ENCODE peak calls at places on chromosome 1, in six cellular contexts. One of them, this sample, is unnamed.

GRCh38 chr1:39969531-39970270 is 14.8 kb downstream of the MFSD2A start:
- ATAC-seq in HepG2: no peak
- ATAC-seq in K562: no peak
- ATAC-seq in upper lobe of left lung: peak; percentile 67
- ATAC-seq in GM12878: no peak
- ATAC-seq in A549: no peak
- ATAC-seq in this sample: no peak

GRCh38 chr1:174018565-174018964 is 3.6 kb downstream of the RC3H1 start:
- ATAC-seq in K562: no peak
- ATAC-seq in upper lobe of left lung: no peak
- ATAC-seq in A549: no peak
- ATAC-seq in GM12878: no peak
- ATAC-seq in HepG2: no peak
- ATAC-seq in this sample: no peak

GRCh38 chr1:23951646-23952095 is 8.0 kb upstream of the PNRC2 start:
- ATAC-seq in GM12878: no peak
- ATAC-seq in upper lobe of left lung: no peak
- ATAC-seq in K562: no peak
- ATAC-seq in A549: peak; percentile 97
- ATAC-seq in HepG2: peak; percentile 77
- ATAC-seq in this sample: peak; percentile 52

GRCh38 chr1:35319988-35320713 is 51.6 kb downstream of the ZMYM4 start:
- ATAC-seq in upper lobe of left lung: no peak
- ATAC-seq in K562: peak; percentile 62
- ATAC-seq in A549: no peak
- ATAC-seq in GM12878: no peak
- ATAC-seq in HepG2: no peak
- ATAC-seq in this sample: no peak

GRCh38 chr1:24952413-24952841 is 22.4 kb upstream of the RUNX3 start:
- ATAC-seq in HepG2: no peak
- ATAC-seq in upper lobe of left lung: no peak
- ATAC-seq in K562: peak; percentile 68
- ATAC-seq in A549: no peak
- ATAC-seq in GM12878: peak; percentile 6
- ATAC-seq in this sample: no peak

GRCh38 chr1:68624233-68624632 is 127.4 kb upstream of the DEPDC1 start:
- ATAC-seq in A549: peak; percentile 85
- ATAC-seq in GM12878: no peak
- ATAC-seq in K562: no peak
- ATAC-seq in upper lobe of left lung: no peak
- ATAC-seq in HepG2: no peak
- ATAC-seq in this sample: no peak

GRCh38 chr1:166327886-166328285 is 161.1 kb upstream of the FAM78B start:
- ATAC-seq in K562: no peak
- ATAC-seq in GM12878: no peak
- ATAC-seq in A549: no peak
- ATAC-seq in upper lobe of left lung: no peak
- ATAC-seq in HepG2: no peak
- ATAC-seq in this sample: no peak

GRCh38 chr1:157994081-157994581 is 686 bp downstream of the KIRREL1 start:
- ATAC-seq in A549: peak; percentile 15
- ATAC-seq in K562: no peak
- ATAC-seq in GM12878: no peak
- ATAC-seq in upper lobe of left lung: no peak
- ATAC-seq in HepG2: no peak
- ATAC-seq in this sample: no peak

GRCh38 chr1:222314839-222315238 is 233.1 kb downstream of the HHIPL2 start:
- ATAC-seq in upper lobe of left lung: no peak
- ATAC-seq in HepG2: no peak
- ATAC-seq in K562: no peak
- ATAC-seq in GM12878: no peak
- ATAC-seq in A549: no peak
- ATAC-seq in this sample: no peak

GRCh38 chr1:229171934-229172333 is 99.0 kb upstream of the RAB4A start:
- ATAC-seq in GM12878: no peak
- ATAC-seq in A549: no peak
- ATAC-seq in HepG2: no peak
- ATAC-seq in upper lobe of left lung: no peak
- ATAC-seq in K562: no peak
- ATAC-seq in this sample: no peak

GRCh38 chr1:68454534-68454933 is 4.8 kb upstream of the RPE65 start:
- ATAC-seq in GM12878: peak; percentile 62
- ATAC-seq in K562: peak; percentile 69
- ATAC-seq in upper lobe of left lung: no peak
- ATAC-seq in HepG2: peak; percentile 89
- ATAC-seq in A549: no peak
- ATAC-seq in this sample: no peak

GRCh38 chr1:226047495-226047894 is 15.0 kb upstream of the H3-3A start:
- ATAC-seq in HepG2: no peak
- ATAC-seq in GM12878: no peak
- ATAC-seq in A549: no peak
- ATAC-seq in upper lobe of left lung: no peak
- ATAC-seq in K562: peak; percentile 43
- ATAC-seq in this sample: no peak

GRCh38 chr1:213689260-213689659 is 298.5 kb upstream of the PROX1 start:
- ATAC-seq in upper lobe of left lung: peak; percentile 20
- ATAC-seq in GM12878: no peak
- ATAC-seq in HepG2: no peak
- ATAC-seq in A549: no peak
- ATAC-seq in K562: no peak
- ATAC-seq in this sample: no peak

DNA sequence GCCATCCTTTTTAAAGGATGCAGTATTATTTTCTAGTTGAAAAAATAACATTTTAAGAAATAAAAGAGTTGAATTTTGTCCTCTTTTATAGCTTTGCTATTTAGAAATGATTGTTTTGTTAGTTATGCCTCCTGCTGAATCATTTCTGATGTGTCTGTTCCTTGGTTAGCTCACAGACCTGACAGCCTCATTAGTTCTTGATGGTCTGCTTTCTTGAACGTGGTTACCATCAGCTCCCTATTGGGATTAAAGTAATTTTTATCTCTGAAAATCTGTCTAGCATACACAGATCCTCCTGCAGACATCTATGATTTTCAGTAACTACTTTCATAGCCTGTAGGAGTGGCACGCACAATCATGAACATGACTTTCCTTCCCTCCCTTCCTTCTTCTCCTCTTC is 447.6 kb upstream of the B3GALT2 start:
- ATAC-seq in upper lobe of left lung: no peak
- ATAC-seq in GM12878: no peak
- ATAC-seq in A549: no peak
- ATAC-seq in K562: no peak
- ATAC-seq in HepG2: no peak
- ATAC-seq in this sample: no peak
- TF ChIP-seq EP300 in upper lobe of left lung: no peak
- TF ChIP-seq EP300 in GM12878: no peak
- TF ChIP-seq EP300 in A549: no peak
- TF ChIP-seq EP300 in K562: no peak
- TF ChIP-seq EP300 in HepG2: no peak
- TF ChIP-seq EP300 in this sample: no peak

DNA sequence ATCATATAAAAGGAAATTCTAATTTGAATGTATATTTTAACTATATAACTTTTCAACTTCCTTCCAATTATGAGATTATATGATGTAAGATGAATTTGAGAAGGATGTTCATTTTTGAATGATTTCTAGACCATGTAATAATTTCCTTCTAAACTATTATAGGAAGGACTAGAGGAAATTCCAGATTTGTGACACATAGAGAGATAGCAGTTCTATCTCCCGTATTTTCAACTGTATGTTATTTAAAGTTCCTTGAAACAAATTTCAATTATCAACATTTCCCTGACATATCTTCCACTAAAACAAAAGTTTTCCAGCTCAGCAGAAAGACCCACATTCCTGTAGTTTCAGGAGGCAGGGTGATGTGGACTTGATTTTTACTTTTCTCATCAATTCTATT is 396.7 kb upstream of the C1orf87 start:
- ATAC-seq in A549: no peak
- ATAC-seq in upper lobe of left lung: no peak
- ATAC-seq in HepG2: no peak
- ATAC-seq in K562: no peak
- ATAC-seq in GM12878: no peak
- ATAC-seq in this sample: no peak
- H3K4me3 ChIP-seq in A549: no peak overlapping the region
- H3K4me3 ChIP-seq in upper lobe of left lung: no peak overlapping the region
- H3K4me3 ChIP-seq in HepG2: no peak overlapping the region
- H3K4me3 ChIP-seq in K562: no peak overlapping the region
- H3K4me3 ChIP-seq in GM12878: no peak overlapping the region
- H3K4me3 ChIP-seq in this sample: no peak overlapping the region

GRCh38 chr1:177975588-177976495 is 6.0 kb upstream of the SEC16B start:
- ATAC-seq in upper lobe of left lung: no peak
- ATAC-seq in GM12878: no peak
- ATAC-seq in A549: peak; percentile 57
- ATAC-seq in HepG2: no peak
- ATAC-seq in K562: no peak
- ATAC-seq in this sample: no peak
- TF ChIP-seq EP300 in upper lobe of left lung: no peak
- TF ChIP-seq EP300 in GM12878: no peak
- TF ChIP-seq EP300 in A549: no peak
- TF ChIP-seq EP300 in HepG2: no peak
- TF ChIP-seq EP300 in K562: no peak
- TF ChIP-seq EP300 in this sample: no peak

DNA sequence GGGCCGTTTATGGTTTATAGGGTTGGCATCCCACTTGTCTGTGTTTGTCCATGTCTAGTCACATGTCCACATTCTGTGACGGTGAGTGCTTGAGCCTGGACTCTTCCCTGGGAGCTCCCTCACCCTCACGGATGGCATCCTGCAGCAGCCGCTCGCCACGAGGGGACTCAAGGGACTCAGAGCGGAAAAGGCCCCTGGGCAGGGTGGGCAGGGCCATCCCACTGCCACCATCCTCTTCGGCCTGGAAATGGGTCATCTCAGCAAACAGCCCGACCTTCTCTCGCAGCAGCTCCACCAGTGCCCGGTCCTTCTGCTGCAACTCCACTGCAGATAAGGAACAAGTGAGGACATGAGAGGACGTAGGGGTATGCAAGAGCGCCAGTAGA is 11.1 kb downstream of the RXFP4 start:
- ATAC-seq in upper lobe of left lung: no peak
- ATAC-seq in GM12878: no peak
- ATAC-seq in A549: no peak
- ATAC-seq in HepG2: no peak
- ATAC-seq in K562: no peak
- ATAC-seq in this sample: no peak
- H3K4me3 ChIP-seq in upper lobe of left lung: no peak overlapping the region
- H3K4me3 ChIP-seq in GM12878: no peak overlapping the region
- H3K4me3 ChIP-seq in A549: no peak overlapping the region
- H3K4me3 ChIP-seq in HepG2: no peak overlapping the region
- H3K4me3 ChIP-seq in K562: no peak overlapping the region
- H3K4me3 ChIP-seq in this sample: no peak overlapping the region

GRCh38 chr1:66176828-66177227 is 357.1 kb upstream of the SGIP1 start:
- ATAC-seq in GM12878: no peak
- ATAC-seq in K562: no peak
- ATAC-seq in upper lobe of left lung: no peak
- ATAC-seq in A549: peak; percentile 86
- ATAC-seq in HepG2: no peak
- ATAC-seq in this sample: no peak

GRCh38 chr1:66183386-66183785 is 350.6 kb upstream of the SGIP1 start:
- ATAC-seq in HepG2: no peak
- ATAC-seq in GM12878: no peak
- ATAC-seq in A549: no peak
- ATAC-seq in K562: no peak
- ATAC-seq in upper lobe of left lung: no peak
- ATAC-seq in this sample: no peak

GRCh38 chr1:66177483-66177882 is 356.5 kb upstream of the SGIP1 start:
- ATAC-seq in A549: no peak
- ATAC-seq in HepG2: peak; percentile 80
- ATAC-seq in GM12878: no peak
- ATAC-seq in K562: no peak
- ATAC-seq in upper lobe of left lung: no peak
- ATAC-seq in this sample: no peak

GRCh38 chr1:66181999-66182398 is 352.0 kb upstream of the SGIP1 start:
- ATAC-seq in upper lobe of left lung: no peak
- ATAC-seq in K562: no peak
- ATAC-seq in A549: no peak
- ATAC-seq in HepG2: no peak
- ATAC-seq in GM12878: no peak
- ATAC-seq in this sample: no peak

DNA sequence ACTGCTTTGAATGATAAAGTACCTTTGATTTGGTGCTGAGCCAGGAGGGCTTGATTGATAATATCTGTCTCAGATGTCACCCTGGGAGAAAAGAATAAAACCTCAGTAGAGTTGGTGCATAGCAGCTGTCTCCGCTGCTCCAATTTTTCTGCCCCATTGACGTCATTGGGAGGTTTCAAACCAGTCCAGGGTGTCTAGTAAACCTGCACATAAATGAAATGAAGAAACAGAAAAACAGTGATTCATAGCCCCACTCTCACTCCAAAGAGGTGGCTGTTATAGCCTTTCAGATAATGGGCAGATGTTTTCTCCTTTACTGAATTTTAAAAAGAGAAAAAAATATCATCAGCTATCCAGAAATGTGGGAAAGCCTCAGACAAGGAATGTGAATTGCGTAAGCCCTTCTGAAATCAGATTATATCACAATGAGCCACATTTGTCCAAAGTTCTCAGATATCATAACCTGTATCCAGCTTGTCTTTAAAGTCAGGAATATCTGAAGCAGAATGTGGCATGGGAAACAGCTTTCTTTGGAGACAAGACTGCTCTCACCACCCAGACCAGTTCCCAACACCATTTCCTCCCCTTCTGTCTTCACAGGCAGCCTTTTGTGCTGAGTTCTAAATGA is 351.3 kb upstream of the SGIP1 start:
- ATAC-seq in HepG2: no peak
- ATAC-seq in K562: no peak
- ATAC-seq in GM12878: peak; percentile 34
- ATAC-seq in A549: peak; percentile 99
- ATAC-seq in upper lobe of left lung: no peak
- ATAC-seq in this sample: peak; percentile 89
- TF ChIP-seq EP300 in HepG2: no peak
- TF ChIP-seq EP300 in K562: no peak
- TF ChIP-seq EP300 in GM12878: no peak
- TF ChIP-seq EP300 in A549: peak; percentile 99
- TF ChIP-seq EP300 in upper lobe of left lung: no peak
- TF ChIP-seq EP300 in this sample: no peak

GRCh38 chr1:94929816-94930215 is 2.9 kb upstream of the CNN3 start:
- ATAC-seq in GM12878: no peak
- ATAC-seq in K562: no peak
- ATAC-seq in upper lobe of left lung: no peak
- ATAC-seq in A549: no peak
- ATAC-seq in HepG2: no peak
- ATAC-seq in this sample: no peak

GRCh38 chr1:94931254-94931841 is 4.4 kb upstream of the CNN3 start:
- ATAC-seq in upper lobe of left lung: no peak
- ATAC-seq in HepG2: no peak
- ATAC-seq in GM12878: no peak
- ATAC-seq in K562: no peak
- ATAC-seq in A549: no peak
- ATAC-seq in this sample: no peak

GRCh38 chr1:94928293-94928939 is 1.5 kb upstream of the CNN3 start:
- ATAC-seq in HepG2: no peak
- ATAC-seq in K562: no peak
- ATAC-seq in A549: no peak
- ATAC-seq in upper lobe of left lung: no peak
- ATAC-seq in GM12878: no peak
- ATAC-seq in this sample: no peak

GRCh38 chr1:94927405-94928175 is 680 bp upstream of the CNN3 start:
- ATAC-seq in GM12878: no peak
- ATAC-seq in A549: peak; percentile 58
- ATAC-seq in HepG2: peak; percentile 49
- ATAC-seq in upper lobe of left lung: peak; percentile 30
- ATAC-seq in K562: no peak
- ATAC-seq in this sample: no peak

GRCh38 chr1:94929351-94929814 is 2.5 kb upstream of the CNN3 start:
- ATAC-seq in HepG2: no peak
- ATAC-seq in GM12878: no peak
- ATAC-seq in A549: no peak
- ATAC-seq in upper lobe of left lung: no peak
- ATAC-seq in K562: no peak
- ATAC-seq in this sample: no peak
- H3K4me3 ChIP-seq in HepG2: peak overlapping the region; percentile 81
- H3K4me3 ChIP-seq in GM12878: no peak overlapping the region
- H3K4me3 ChIP-seq in A549: no peak overlapping the region
- H3K4me3 ChIP-seq in upper lobe of left lung: no peak overlapping the region
- H3K4me3 ChIP-seq in K562: no peak overlapping the region
- H3K4me3 ChIP-seq in this sample: no peak overlapping the region

This sample was measured in gastroesophageal sphincter.